ENCODE peak calls at places on chromosomes 1 and 21, in ten cellular contexts. B is left ventricle myocardium inferior; K is right cardiac atrium; N is IMR-90; A is small intestine; P is transverse colon; D is keratinocyte; I is H9; S is CD4-positive, alpha-beta T cell; E is RWPE2. H is an unnamed sample.

GRCh38 chr1:186557147-186557777 is 96.3 kb upstream of the PDC start:
- DNase-seq in B (no peak), K (no peak), N (no peak), A (no peak), P (no peak), D (no peak), I (no peak), S (no peak), E (no peak), H (no peak)

GRCh38 chr1:26745191-26745590 is 42.6 kb upstream of the PIGV start:
- DNase-seq in B (no peak), K (no peak), N (peak; percentile 47), A (no peak), P (no peak), D (no peak), I (no peak), S (no peak), E (no peak), H (no peak)

GRCh38 chr1:204728045-204728444 is 42.5 kb upstream of the LRRN2 start:
- DNase-seq in B (no peak), K (no peak), N (no peak), A (no peak), P (no peak), D (no peak), I (no peak), S (no peak), E (no peak), H (no peak)

GRCh38 chr1:11046625-11047365 is at the start of gene MASP2:
- DNase-seq in B (no peak), K (no peak), N (no peak), A (no peak), P (no peak), D (no peak), I (no peak), S (no peak), E (no peak), H (no peak)

GRCh38 chr1:86753700-86754099 is 49.3 kb downstream of the SH3GLB1 start:
- DNase-seq in B (no peak), K (no peak), N (peak; percentile 10), A (no peak), P (no peak), D (no peak), I (no peak), S (no peak), E (no peak), H (no peak)

GRCh38 chr1:151934048-151934493 is 24.8 kb upstream of the THEM4 start:
- DNase-seq in B (no peak), K (no peak), N (peak; percentile 60), A (peak; percentile 81), P (peak; percentile 47), D (no peak), I (peak; percentile 49), S (peak; percentile 22), E (no peak), H (peak; percentile 88)

GRCh38 chr1:53992085-53992874 is 25.7 kb downstream of the LDLRAD1 start:
- DNase-seq in B (no peak), K (no peak), N (no peak), A (peak; percentile 13), P (no peak), D (no peak), I (peak; percentile 64), S (no peak), E (no peak), H (peak; percentile 39)

GRCh38 chr1:87684194-87684593 is 355.5 kb downstream of the LMO4 start:
- DNase-seq in B (no peak), K (peak; percentile 20), N (peak; percentile 57), A (peak; percentile 72), P (peak; percentile 16), D (no peak), I (peak; percentile 33), S (no peak), E (no peak), H (peak; percentile 56)

GRCh38 chr21:25573409-25574206 is 33.7 kb downstream of the MRPL39 start:
- DNase-seq in B (no peak), K (no peak), N (peak; percentile 99), A (peak; percentile 16), P (no peak), D (peak; percentile 45), I (no peak), S (no peak), E (no peak), H (no peak)

GRCh38 chr1:12501661-12502060 is 116.3 kb downstream of the DHRS3 start:
- DNase-seq in B (no peak), K (no peak), N (peak; percentile 86), A (no peak), P (no peak), D (no peak), I (no peak), S (no peak), E (no peak), H (no peak)

GRCh38 chr1:203796223-203796747 is 862 bp downstream of the ZBED6 start:
- DNase-seq in B (no peak), K (no peak), N (peak; percentile 26), A (peak; percentile 44), P (peak; percentile 36), D (no peak), I (peak; percentile 43), S (no peak), E (no peak), H (peak; percentile 62)

GRCh38 chr1:93111561-93111960 is 32.5 kb downstream of the MTF2 start:
- DNase-seq in B (no peak), K (no peak), N (peak; percentile 15), A (no peak), P (no peak), D (no peak), I (no peak), S (no peak), E (no peak), H (no peak)

GRCh38 chr21:42587036-42587435 is 66.4 kb upstream of the PDE9A start:
- DNase-seq in B (no peak), K (no peak), N (no peak), A (no peak), P (no peak), D (no peak), I (no peak), S (no peak), E (peak; percentile 44), H (no peak)

GRCh38 chr1:55184859-55185258 is 30.3 kb downstream of the USP24 start:
- DNase-seq in B (no peak), K (no peak), N (no peak), A (no peak), P (no peak), D (no peak), I (no peak), S (no peak), E (no peak), H (no peak)
- H3K9me3 ChIP-seq in B (peaks cover 18% of the 10 kb centered on the region), K (no peaks in the 10 kb centered on the region), N (peaks cover 3% of the 10 kb centered on the region), A (no peaks in the 10 kb centered on the region), P (no peaks in the 10 kb centered on the region), D (no peaks in the 10 kb centered on the region), I (no peaks in the 10 kb centered on the region), S (no peaks in the 10 kb centered on the region), E (peaks cover 2% of the 10 kb centered on the region), H (peaks cover 6% of the 10 kb centered on the region)

GRCh38 chr1:219071209-219071608 is 102.5 kb upstream of the LYPLAL1 start:
- DNase-seq in B (no peak), K (no peak), N (no peak), A (no peak), P (no peak), D (no peak), I (no peak), S (no peak), E (no peak), H (no peak)

GRCh38 chr1:219072329-219072728 is 101.3 kb upstream of the LYPLAL1 start:
- DNase-seq in B (no peak), K (no peak), N (no peak), A (no peak), P (no peak), D (no peak), I (no peak), S (no peak), E (no peak), H (no peak)

GRCh38 chr1:219076536-219076935 is 97.1 kb upstream of the LYPLAL1 start:
- DNase-seq in B (no peak), K (no peak), N (no peak), A (no peak), P (no peak), D (no peak), I (no peak), S (no peak), E (no peak), H (no peak)

DNA sequence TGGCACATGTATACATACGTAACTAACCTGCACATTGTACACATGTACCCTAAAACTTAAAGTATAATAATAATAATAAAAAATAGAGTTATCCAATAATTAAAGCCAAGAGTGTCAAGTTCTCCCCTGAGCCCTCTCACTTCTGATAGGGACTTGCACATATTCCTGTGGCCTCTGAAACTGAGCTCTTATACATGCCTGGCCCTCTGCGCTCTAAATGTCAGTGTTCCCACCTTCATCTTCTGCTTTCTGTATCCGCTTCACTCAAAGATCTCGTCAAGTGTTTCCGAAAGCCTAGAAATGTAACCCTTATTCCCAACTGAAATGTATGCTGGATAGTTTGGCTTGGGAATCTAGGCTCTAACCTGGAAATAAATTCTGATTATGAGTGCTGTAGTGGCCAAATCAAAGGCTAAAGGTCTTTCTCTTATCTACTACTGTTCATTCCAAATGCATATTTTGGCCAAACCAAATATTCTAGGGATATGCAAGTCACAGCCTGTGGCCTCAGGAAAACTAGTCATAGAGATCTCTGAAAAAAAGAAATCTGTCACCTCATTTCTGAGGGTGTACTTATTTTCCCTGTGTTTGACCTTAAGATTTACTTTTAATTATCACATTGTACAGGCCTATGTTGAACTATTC is 99.5 kb upstream of the LYPLAL1 start:
- DNase-seq in B (no peak), K (no peak), N (no peak), A (no peak), P (no peak), D (no peak), I (no peak), S (no peak), E (no peak), H (no peak)
- H3K27me3 ChIP-seq in B (no peaks in the 10 kb centered on the region), K (no peaks in the 10 kb centered on the region), N (no peaks in the 10 kb centered on the region), A (no peaks in the 10 kb centered on the region), P (no peaks in the 10 kb centered on the region), D (no peaks in the 10 kb centered on the region), I (no peaks in the 10 kb centered on the region), S (no peaks in the 10 kb centered on the region), E (no peaks in the 10 kb centered on the region), H (no peaks in the 10 kb centered on the region)

DNA sequence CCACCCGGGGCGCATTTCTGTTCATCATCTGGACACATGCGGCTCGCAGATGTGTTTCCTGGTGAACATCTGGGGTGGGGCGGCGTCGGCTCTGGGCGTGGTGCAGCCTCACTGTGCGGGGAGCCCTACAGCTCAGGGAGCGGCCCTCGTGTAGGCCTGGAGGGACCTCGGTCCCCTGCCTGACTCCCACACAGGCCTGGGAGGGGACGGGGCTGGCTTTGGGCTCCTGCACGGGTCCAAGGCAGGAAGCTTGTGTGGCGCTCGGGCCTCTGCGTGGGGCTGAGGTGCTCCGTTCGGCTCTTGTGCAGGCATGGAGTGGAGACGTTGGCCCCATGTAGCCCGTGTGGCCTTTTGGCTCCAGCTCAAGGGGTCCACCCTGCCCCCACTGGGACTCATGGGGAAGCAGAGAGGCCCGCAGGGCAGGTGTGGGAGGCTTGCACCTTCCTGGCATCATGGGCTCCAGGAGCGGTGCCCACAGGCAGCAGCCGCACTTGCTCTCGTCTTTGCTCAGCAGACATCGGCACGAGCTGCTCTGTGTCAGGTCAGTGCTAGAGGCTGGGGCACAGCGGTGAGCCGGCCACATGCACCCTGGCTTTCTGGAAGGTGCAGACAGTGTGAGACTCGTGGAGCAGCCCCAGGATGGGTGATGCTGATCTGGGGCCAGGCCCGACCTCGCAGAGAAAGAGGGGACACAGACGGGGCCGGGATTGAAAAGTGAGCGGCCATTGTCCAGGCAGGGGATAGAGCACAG is 90.1 kb upstream of the ACTRT2 start:
- DNase-seq in B (no peak), K (no peak), N (no peak), A (no peak), P (no peak), D (no peak), I (no peak), S (no peak), E (no peak), H (no peak)
- H3K9me3 ChIP-seq in B (no peaks in the 10 kb centered on the region), K (no peaks in the 10 kb centered on the region), N (peaks cover 78% of the 10 kb centered on the region), A (no peaks in the 10 kb centered on the region), P (no peaks in the 10 kb centered on the region), D (peaks cover 18% of the 10 kb centered on the region), I (peaks cover 76% of the 10 kb centered on the region), S (no peaks in the 10 kb centered on the region), E (no peaks in the 10 kb centered on the region), H (no peaks in the 10 kb centered on the region)

GRCh38 chr1:20398744-20399143 is 87.3 kb downstream of the CAMK2N1 start:
- DNase-seq in B (no peak), K (no peak), N (no peak), A (no peak), P (no peak), D (no peak), I (peak; percentile 16), S (no peak), E (no peak), H (no peak)
- H3K27me3 ChIP-seq in B (peaks cover 83% of the 10 kb centered on the region), K (no peaks in the 10 kb centered on the region), N (peaks cover 44% of the 10 kb centered on the region), A (peaks cover 7% of the 10 kb centered on the region), P (peaks cover 52% of the 10 kb centered on the region), D (peaks cover 11% of the 10 kb centered on the region), I (peaks cover 17% of the 10 kb centered on the region), S (peaks cover 46% of the 10 kb centered on the region), E (no peaks in the 10 kb centered on the region), H (peaks cover 27% of the 10 kb centered on the region)